ENCODE peak calls at places on chromosomes 12 and 14, in nine cellular contexts. One of them, this sample, is unnamed. For H3K9me3, the result is how much of the 10 kb centered on the place peaks cover.

GRCh38 chr14:50497351-50497750 is 35.0 kb downstream of the MAP4K5 start:
- DNase-seq in Caco-2: no peak
- DNase-seq in effector memory CD4-positive, alpha-beta T cell: no peak
- DNase-seq in endothelial cell of umbilical vein: no peak
- DNase-seq in Peyer's patch: no peak
- DNase-seq in lung: no peak
- DNase-seq in CD8-positive, alpha-beta memory T cell: no peak
- DNase-seq in upper lobe of right lung: no peak
- DNase-seq in right cardiac atrium: no peak
- DNase-seq in this sample: no peak

GRCh38 chr12:2652011-2652400 is 142.8 kb upstream of the FKBP4 start:
- DNase-seq in effector memory CD4-positive, alpha-beta T cell: no peak
- DNase-seq in endothelial cell of umbilical vein: no peak
- DNase-seq in Peyer's patch: no peak
- DNase-seq in upper lobe of right lung: peak
- DNase-seq in CD8-positive, alpha-beta memory T cell: no peak
- DNase-seq in lung: no peak
- DNase-seq in right cardiac atrium: no peak
- DNase-seq in Caco-2: no peak
- DNase-seq in this sample: no peak

GRCh38 chr14:99393059-99393655 is 87.5 kb downstream of the SETD3 start:
- DNase-seq in effector memory CD4-positive, alpha-beta T cell: peak
- DNase-seq in Caco-2: peak
- DNase-seq in upper lobe of right lung: peak
- DNase-seq in lung: no peak
- DNase-seq in right cardiac atrium: no peak
- DNase-seq in CD8-positive, alpha-beta memory T cell: no peak
- DNase-seq in endothelial cell of umbilical vein: peak
- DNase-seq in Peyer's patch: no peak
- DNase-seq in this sample: no peak

GRCh38 chr14:105144666-105145380 is 23.8 kb downstream of the JAG2 start:
- DNase-seq in lung: no peak
- DNase-seq in Caco-2: no peak
- DNase-seq in right cardiac atrium: peak
- DNase-seq in CD8-positive, alpha-beta memory T cell: no peak
- DNase-seq in upper lobe of right lung: peak
- DNase-seq in endothelial cell of umbilical vein: no peak
- DNase-seq in Peyer's patch: no peak
- DNase-seq in effector memory CD4-positive, alpha-beta T cell: no peak
- DNase-seq in this sample: no peak

GRCh38 chr12:57272337-57273151 is 21.6 kb upstream of the STAC3 start:
- DNase-seq in CD8-positive, alpha-beta memory T cell: no peak
- DNase-seq in endothelial cell of umbilical vein: peak
- DNase-seq in right cardiac atrium: no peak
- DNase-seq in lung: no peak
- DNase-seq in Peyer's patch: no peak
- DNase-seq in Caco-2: no peak
- DNase-seq in upper lobe of right lung: no peak
- DNase-seq in effector memory CD4-positive, alpha-beta T cell: no peak
- DNase-seq in this sample: no peak

GRCh38 chr14:36604757-36605505 is 22.5 kb upstream of the NKX2-8 start:
- DNase-seq in lung: peak
- DNase-seq in CD8-positive, alpha-beta memory T cell: no peak
- DNase-seq in upper lobe of right lung: no peak
- DNase-seq in endothelial cell of umbilical vein: peak
- DNase-seq in effector memory CD4-positive, alpha-beta T cell: no peak
- DNase-seq in Caco-2: peak
- DNase-seq in Peyer's patch: no peak
- DNase-seq in right cardiac atrium: no peak
- DNase-seq in this sample: peak

GRCh38 chr14:53532871-53533270 is 379.7 kb upstream of the DDHD1 start:
- DNase-seq in endothelial cell of umbilical vein: no peak
- DNase-seq in Caco-2: no peak
- DNase-seq in Peyer's patch: no peak
- DNase-seq in CD8-positive, alpha-beta memory T cell: no peak
- DNase-seq in effector memory CD4-positive, alpha-beta T cell: no peak
- DNase-seq in right cardiac atrium: peak
- DNase-seq in upper lobe of right lung: no peak
- DNase-seq in lung: no peak
- DNase-seq in this sample: no peak

GRCh38 chr14:100384819-100385813 is 62.0 kb downstream of the SLC25A47 start:
- DNase-seq in effector memory CD4-positive, alpha-beta T cell: no peak
- DNase-seq in Caco-2: peak
- DNase-seq in endothelial cell of umbilical vein: peak
- DNase-seq in upper lobe of right lung: no peak
- DNase-seq in lung: no peak
- DNase-seq in Peyer's patch: no peak
- DNase-seq in right cardiac atrium: no peak
- DNase-seq in CD8-positive, alpha-beta memory T cell: no peak
- DNase-seq in this sample: no peak

GRCh38 chr12:93091851-93092558 is 162.9 kb upstream of the EEA1 start:
- DNase-seq in effector memory CD4-positive, alpha-beta T cell: no peak
- DNase-seq in lung: no peak
- DNase-seq in Peyer's patch: no peak
- DNase-seq in upper lobe of right lung: no peak
- DNase-seq in endothelial cell of umbilical vein: no peak
- DNase-seq in right cardiac atrium: no peak
- DNase-seq in CD8-positive, alpha-beta memory T cell: no peak
- DNase-seq in Caco-2: no peak
- DNase-seq in this sample: no peak

GRCh38 chr14:55383541-55384140 is 28.0 kb downstream of the ATG14 start:
- DNase-seq in Peyer's patch: no peak
- DNase-seq in right cardiac atrium: no peak
- DNase-seq in lung: no peak
- DNase-seq in upper lobe of right lung: no peak
- DNase-seq in Caco-2: no peak
- DNase-seq in CD8-positive, alpha-beta memory T cell: no peak
- DNase-seq in effector memory CD4-positive, alpha-beta T cell: no peak
- DNase-seq in endothelial cell of umbilical vein: no peak
- DNase-seq in this sample: no peak

GRCh38 chr12:66127695-66128094 is 2.9 kb downstream of the LLPH start:
- DNase-seq in effector memory CD4-positive, alpha-beta T cell: no peak
- DNase-seq in endothelial cell of umbilical vein: no peak
- DNase-seq in Peyer's patch: no peak
- DNase-seq in right cardiac atrium: no peak
- DNase-seq in CD8-positive, alpha-beta memory T cell: no peak
- DNase-seq in lung: no peak
- DNase-seq in Caco-2: no peak
- DNase-seq in upper lobe of right lung: no peak
- DNase-seq in this sample: no peak

GRCh38 chr12:58530421-58531067 is 389.8 kb downstream of the LRIG3 start:
- DNase-seq in right cardiac atrium: no peak
- DNase-seq in CD8-positive, alpha-beta memory T cell: no peak
- DNase-seq in lung: no peak
- DNase-seq in endothelial cell of umbilical vein: no peak
- DNase-seq in effector memory CD4-positive, alpha-beta T cell: no peak
- DNase-seq in Peyer's patch: no peak
- DNase-seq in Caco-2: no peak
- DNase-seq in upper lobe of right lung: no peak
- DNase-seq in this sample: no peak

GRCh38 chr12:17928708-17929366 is 161.2 kb downstream of the RERGL start:
- DNase-seq in CD8-positive, alpha-beta memory T cell: no peak
- DNase-seq in Peyer's patch: no peak
- DNase-seq in lung: no peak
- DNase-seq in Caco-2: peak
- DNase-seq in endothelial cell of umbilical vein: peak
- DNase-seq in effector memory CD4-positive, alpha-beta T cell: no peak
- DNase-seq in right cardiac atrium: no peak
- DNase-seq in upper lobe of right lung: no peak
- DNase-seq in this sample: no peak

GRCh38 chr12:39626033-39626814 is 6.6 kb upstream of the ABCD2 start:
- DNase-seq in endothelial cell of umbilical vein: no peak
- DNase-seq in Peyer's patch: no peak
- DNase-seq in right cardiac atrium: no peak
- DNase-seq in effector memory CD4-positive, alpha-beta T cell: no peak
- DNase-seq in CD8-positive, alpha-beta memory T cell: no peak
- DNase-seq in lung: no peak
- DNase-seq in upper lobe of right lung: no peak
- DNase-seq in Caco-2: no peak
- DNase-seq in this sample: no peak

GRCh38 chr14:93629636-93630035 is 158.6 kb downstream of the PRIMA1 start:
- DNase-seq in CD8-positive, alpha-beta memory T cell: no peak
- DNase-seq in right cardiac atrium: no peak
- DNase-seq in endothelial cell of umbilical vein: no peak
- DNase-seq in lung: no peak
- DNase-seq in effector memory CD4-positive, alpha-beta T cell: no peak
- DNase-seq in Peyer's patch: no peak
- DNase-seq in upper lobe of right lung: no peak
- DNase-seq in Caco-2: no peak
- DNase-seq in this sample: no peak

DNA sequence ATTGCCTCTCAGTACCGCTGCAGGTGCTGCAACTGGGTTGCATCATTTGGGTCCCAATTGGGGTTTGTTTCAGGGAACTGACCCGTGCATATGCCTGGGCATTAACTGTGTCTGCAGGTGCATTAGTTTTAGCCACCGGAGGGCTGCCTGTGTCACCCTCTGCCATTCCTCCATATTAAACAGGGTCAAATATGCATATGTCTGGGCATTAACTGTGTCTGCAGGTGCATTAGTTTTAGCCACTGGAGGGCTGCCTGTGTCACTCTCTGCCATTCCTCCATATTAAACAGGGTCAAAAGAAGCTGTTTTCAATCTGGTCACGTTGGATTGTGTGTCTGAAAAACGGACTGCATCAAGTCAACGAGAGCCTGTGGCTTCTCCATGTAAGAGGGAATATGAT is 1317.0 kb downstream of the TMEM121 start:
- DNase-seq in Peyer's patch: peak
- DNase-seq in CD8-positive, alpha-beta memory T cell: no peak
- DNase-seq in endothelial cell of umbilical vein: no peak
- DNase-seq in upper lobe of right lung: no peak
- DNase-seq in right cardiac atrium: no peak
- DNase-seq in effector memory CD4-positive, alpha-beta T cell: no peak
- DNase-seq in Caco-2: no peak
- DNase-seq in lung: no peak
- DNase-seq in this sample: no peak
- H3K9me3 ChIP-seq in Peyer's patch: under half
- H3K9me3 ChIP-seq in CD8-positive, alpha-beta memory T cell: under half
- H3K9me3 ChIP-seq in endothelial cell of umbilical vein: under half
- H3K9me3 ChIP-seq in upper lobe of right lung: under half
- H3K9me3 ChIP-seq in right cardiac atrium: under half
- H3K9me3 ChIP-seq in effector memory CD4-positive, alpha-beta T cell: under half
- H3K9me3 ChIP-seq in Caco-2: under half
- H3K9me3 ChIP-seq in lung: under half
- H3K9me3 ChIP-seq in this sample: under half

GRCh38 chr14:83974647-83975163 is 1555.2 kb upstream of the FLRT2 start:
- DNase-seq in upper lobe of right lung: no peak
- DNase-seq in endothelial cell of umbilical vein: no peak
- DNase-seq in Peyer's patch: no peak
- DNase-seq in lung: no peak
- DNase-seq in effector memory CD4-positive, alpha-beta T cell: no peak
- DNase-seq in Caco-2: no peak
- DNase-seq in CD8-positive, alpha-beta memory T cell: no peak
- DNase-seq in right cardiac atrium: no peak
- DNase-seq in this sample: no peak
- H3K9me3 ChIP-seq in upper lobe of right lung: under half
- H3K9me3 ChIP-seq in endothelial cell of umbilical vein: under half
- H3K9me3 ChIP-seq in Peyer's patch: under half
- H3K9me3 ChIP-seq in lung: under half
- H3K9me3 ChIP-seq in effector memory CD4-positive, alpha-beta T cell: under half
- H3K9me3 ChIP-seq in Caco-2: under half
- H3K9me3 ChIP-seq in CD8-positive, alpha-beta memory T cell: under half
- H3K9me3 ChIP-seq in right cardiac atrium: under half
- H3K9me3 ChIP-seq in this sample: under half

GRCh38 chr14:81855007-81855406 is 321.4 kb upstream of the SEL1L start:
- DNase-seq in lung: no peak
- DNase-seq in CD8-positive, alpha-beta memory T cell: no peak
- DNase-seq in effector memory CD4-positive, alpha-beta T cell: no peak
- DNase-seq in Caco-2: no peak
- DNase-seq in Peyer's patch: no peak
- DNase-seq in upper lobe of right lung: no peak
- DNase-seq in right cardiac atrium: no peak
- DNase-seq in endothelial cell of umbilical vein: no peak
- DNase-seq in this sample: no peak
- H3K9me3 ChIP-seq in lung: under half
- H3K9me3 ChIP-seq in CD8-positive, alpha-beta memory T cell: under half
- H3K9me3 ChIP-seq in effector memory CD4-positive, alpha-beta T cell: under half
- H3K9me3 ChIP-seq in Caco-2: under half
- H3K9me3 ChIP-seq in Peyer's patch: under half
- H3K9me3 ChIP-seq in upper lobe of right lung: under half
- H3K9me3 ChIP-seq in right cardiac atrium: under half
- H3K9me3 ChIP-seq in endothelial cell of umbilical vein: under half
- H3K9me3 ChIP-seq in this sample: under half

DNA sequence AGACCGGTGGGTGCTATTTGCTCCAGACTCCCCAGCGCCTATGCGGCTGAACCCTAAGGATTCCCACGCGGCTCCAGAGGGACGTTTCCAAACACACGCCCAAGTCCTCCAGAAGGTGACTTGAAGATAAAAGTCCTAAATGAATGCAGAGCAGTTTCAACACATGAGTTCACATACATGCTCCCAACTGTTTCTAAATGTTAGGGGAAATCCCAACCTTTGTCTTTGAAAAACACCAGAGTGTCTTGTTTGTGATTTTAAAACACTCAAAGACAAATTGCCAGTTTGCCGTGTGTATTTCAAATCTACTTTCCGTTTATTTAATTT is 252.9 kb upstream of the SFSWAP start:
- DNase-seq in upper lobe of right lung: no peak
- DNase-seq in CD8-positive, alpha-beta memory T cell: no peak
- DNase-seq in lung: no peak
- DNase-seq in effector memory CD4-positive, alpha-beta T cell: no peak
- DNase-seq in endothelial cell of umbilical vein: no peak
- DNase-seq in right cardiac atrium: no peak
- DNase-seq in Caco-2: no peak
- DNase-seq in Peyer's patch: no peak
- DNase-seq in this sample: no peak
- H3K9me3 ChIP-seq in upper lobe of right lung: under half
- H3K9me3 ChIP-seq in CD8-positive, alpha-beta memory T cell: under half
- H3K9me3 ChIP-seq in lung: under half
- H3K9me3 ChIP-seq in effector memory CD4-positive, alpha-beta T cell: under half
- H3K9me3 ChIP-seq in endothelial cell of umbilical vein: under half
- H3K9me3 ChIP-seq in right cardiac atrium: under half
- H3K9me3 ChIP-seq in Caco-2: under half
- H3K9me3 ChIP-seq in Peyer's patch: under half
- H3K9me3 ChIP-seq in this sample: under half